ENCODE peak calls at places on chromosomes 4 and X, in five cellular contexts. B, U, Q, I and K are unnamed samples.

GRCh38 chr4:80171656-80172055 is 25.6 kb upstream of the PRDM8 start:
- ATAC-seq in Q (no peak), B (no peak), U (no peak), I (no peak), K (no peak)

GRCh38 chr4:55358668-55359067 is 12.6 kb downstream of the SRD5A3 start:
- ATAC-seq in Q (peak; percentile 64), B (peak; percentile 18), U (peak; percentile 66), I (peak; percentile 27), K (peak; percentile 79)

GRCh38 chr4:124753941-124754581 is 41.5 kb upstream of the ANKRD50 start:
- ATAC-seq in B (no peak), Q (no peak), U (no peak), I (no peak), K (no peak)

GRCh38 chr4:7368296-7368695 is 66.4 kb downstream of the PSAPL1 start:
- ATAC-seq in B (no peak), U (no peak), I (no peak), Q (no peak), K (no peak)

GRCh38 chr4:42719257-42719656 is 62.4 kb upstream of the ATP8A1 start:
- ATAC-seq in B (no peak), I (no peak), Q (no peak), U (no peak), K (no peak)

GRCh38 chr4:40587826-40588225 is 41.8 kb downstream of the RBM47 start:
- ATAC-seq in I (no peak), B (no peak), Q (peak; percentile 63), U (no peak), K (no peak)

GRCh38 chrX:136953867-136954787 is 73.6 kb upstream of the RBMX start:
- ATAC-seq in I (peak; percentile 76), B (peak; percentile 79), Q (peak; percentile 74), U (peak; percentile 61), K (peak; percentile 64)

GRCh38 chr4:7343950-7344349 is 90.8 kb downstream of the PSAPL1 start:
- ATAC-seq in Q (no peak), B (no peak), I (no peak), U (no peak), K (no peak)

GRCh38 chr4:36222702-36223101 is 21.6 kb downstream of the ARAP2 start:
- ATAC-seq in U (no peak), I (no peak), Q (no peak), B (no peak), K (no peak)

GRCh38 chr4:95108883-95109421 is 351.2 kb downstream of the BMPR1B start:
- ATAC-seq in B (no peak), U (no peak), Q (no peak), I (no peak), K (no peak)

GRCh38 chrX:111568356-111568755 is 56.9 kb downstream of the SERTM2 start:
- ATAC-seq in B (no peak), I (no peak), Q (no peak), U (no peak), K (no peak)

GRCh38 chrX:3803713-3804112 is 90.3 kb upstream of the PRKX start:
- ATAC-seq in U (no peak), I (no peak), Q (no peak), B (no peak), K (no peak)

GRCh38 chrX:109390556-109390955 is 91.3 kb downstream of the GUCY2F start:
- ATAC-seq in U (no peak), I (no peak), B (no peak), Q (no peak), K (no peak)

GRCh38 chrX:130176942-130177341 is 5.2 kb downstream of the RAB33A start:
- ATAC-seq in B (no peak), I (no peak), Q (no peak), U (no peak), K (no peak)

GRCh38 chr4:40992472-40993298 is 221.7 kb downstream of the APBB2 start:
- ATAC-seq in U (peak; percentile 52), Q (peak; percentile 81), I (no peak), B (peak; percentile 39), K (peak; percentile 77)

GRCh38 chr4:56995525-56995924 is 16.8 kb downstream of the POLR2B start:
- ATAC-seq in Q (peak; percentile 95), U (no peak), I (no peak), B (no peak), K (peak; percentile 83)

GRCh38 chr4:85548116-85548515 is 73.2 kb downstream of the ARHGAP24 start:
- ATAC-seq in U (no peak), B (no peak), Q (no peak), I (no peak), K (no peak)

GRCh38 chr4:140061883-140062282 is 92.1 kb downstream of the MAML3 start:
- ATAC-seq in I (no peak), B (no peak), U (no peak), Q (no peak), K (no peak)

GRCh38 chr4:158671665-158671914 is at the start of gene C4orf46:
- ATAC-seq in I (no peak), B (no peak), U (no peak), Q (no peak), K (no peak)

GRCh38 chr4:186196063-186196462 is 4.7 kb downstream of the CYP4V2 start:
- ATAC-seq in Q (no peak), U (no peak), I (no peak), B (no peak), K (no peak)

GRCh38 chr4:41571422-41571821 is 33.5 kb downstream of the LIMCH1 start:
- ATAC-seq in I (no peak), U (no peak), B (no peak), Q (no peak), K (no peak)

GRCh38 chrX:131058136-131058868 is at the start of gene ARHGAP36:
- ATAC-seq in Q (no peak), I (no peak), B (no peak), U (no peak), K (no peak)

GRCh38 chr4:109912706-109913621 is at the start of gene EGF:
- ATAC-seq in I (no peak), Q (peak; percentile 85), B (no peak), U (no peak), K (no peak)